ENCODE peak calls at places on chromosome 13, in ten cellular contexts. A is GF-D8, C is NCI-H510A treated with DMSO at 0.1 percent for 48 hours, X is fibroblast of the aortic adventitia, O is GM13977, V is iPS-NIHi11, N is ascending aorta, Q is fibroblast of pulmonary artery, E is left ventricle myocardium superior, Y is GM12865. M is an unnamed sample.

GRCh38 chr13:45341034-45341798 is at the start of gene TPT1:
- DNase-seq in A (peak; percentile 98), C (peak; percentile 42), X (peak; percentile 99), O (peak; percentile 99), V (peak; percentile 98), N (peak; percentile 100), Q (peak; percentile 99), E (peak; percentile 99), Y (peak; percentile 100), M (peak; percentile 97)

GRCh38 chr13:99129951-99130350 is 70.7 kb upstream of the UBAC2 start:
- DNase-seq in A (no peak), C (no peak), X (no peak), O (no peak), V (no peak), N (no peak), Q (no peak), E (no peak), Y (no peak), M (no peak)

GRCh38 chr13:34076943-34077703 is 259.2 kb downstream of the RFC3 start:
- DNase-seq in A (no peak), C (peak; percentile 27), X (peak; percentile 62), O (no peak), V (peak; percentile 30), N (no peak), Q (peak; percentile 56), E (no peak), Y (peak; percentile 20), M (peak; percentile 39)

GRCh38 chr13:110187501-110188161 is 119.3 kb downstream of the COL4A1 start:
- DNase-seq in A (no peak), C (no peak), X (peak; percentile 93), O (no peak), V (no peak), N (no peak), Q (peak; percentile 97), E (peak; percentile 76), Y (no peak), M (peak; percentile 87)

GRCh38 chr13:109410868-109411267 is 375.5 kb downstream of the IRS2 start:
- DNase-seq in A (no peak), C (no peak), X (no peak), O (no peak), V (no peak), N (no peak), Q (no peak), E (no peak), Y (no peak), M (no peak)

GRCh38 chr13:71864981-71865857 is 1.8 kb downstream of the DACH1 start:
- DNase-seq in A (peak; percentile 76), C (no peak), X (no peak), O (peak; percentile 14), V (peak; percentile 31), N (peak; percentile 63), Q (no peak), E (peak; percentile 52), Y (no peak), M (no peak)

GRCh38 chr13:24032252-24032651 is 128.3 kb upstream of the SPATA13 start:
- DNase-seq in A (no peak), C (no peak), X (peak; percentile 98), O (no peak), V (no peak), N (no peak), Q (peak; percentile 97), E (no peak), Y (no peak), M (peak; percentile 86)

GRCh38 chr13:110912651-110913051 is 2.2 kb downstream of the ANKRD10 start:
- DNase-seq in A (peak; percentile 59), C (no peak), X (peak; percentile 88), O (no peak), V (no peak), N (peak; percentile 69), Q (peak; percentile 87), E (no peak), Y (peak; percentile 31), M (peak; percentile 82)

GRCh38 chr13:38045278-38046048 is 175.9 kb upstream of the TRPC4 start:
- DNase-seq in A (peak; percentile 2), C (no peak), X (peak; percentile 29), O (no peak), V (peak; percentile 50), N (no peak), Q (peak; percentile 71), E (no peak), Y (peak; percentile 13), M (peak; percentile 44)

GRCh38 chr13:37769545-37769944 is 100.0 kb downstream of the TRPC4 start:
- DNase-seq in A (no peak), C (no peak), X (no peak), O (no peak), V (no peak), N (no peak), Q (no peak), E (no peak), Y (no peak), M (no peak)

GRCh38 chr13:43363156-43363918 is 340.0 kb downstream of the DNAJC15 start:
- DNase-seq in A (no peak), C (no peak), X (peak; percentile 88), O (no peak), V (no peak), N (no peak), Q (peak; percentile 67), E (no peak), Y (no peak), M (peak; percentile 67)

GRCh38 chr13:73075546-73075945 is 16.7 kb downstream of the KLF5 start:
- DNase-seq in A (no peak), C (peak; percentile 34), X (no peak), O (no peak), V (peak; percentile 29), N (no peak), Q (no peak), E (no peak), Y (no peak), M (no peak)